ENCODE peak calls at places on chromosomes 13 and 19, in seven cellular contexts. P, O, F, M, T, L and J are unnamed samples.

GRCh38 chr19:45817725-45818301 is 2.7 kb upstream of the RSPH6A start:
- DNase-seq in P (no peak), O (no peak), F (no peak), M (no peak), T (no peak), L (no peak), J (no peak)

GRCh38 chr13:33172911-33173310 is 112.6 kb downstream of the STARD13 start:
- DNase-seq in P (no peak), O (no peak), F (no peak), M (no peak), T (no peak), L (no peak), J (no peak)

GRCh38 chr19:19488875-19489690 is 26.3 kb downstream of the TSSK6 start:
- DNase-seq in P (peak; percentile 67), O (peak; percentile 89), F (peak; percentile 75), M (peak; percentile 33), T (no peak), L (peak; percentile 63), J (peak; percentile 51)

GRCh38 chr19:44671400-44671799 is at the start of gene CEACAM19:
- DNase-seq in P (no peak), O (no peak), F (no peak), M (no peak), T (no peak), L (no peak), J (no peak)

GRCh38 chr13:114067886-114068722 is 64.3 kb downstream of the RASA3 start:
- DNase-seq in P (no peak), O (no peak), F (peak; percentile 35), M (no peak), T (no peak), L (peak; percentile 17), J (no peak)

GRCh38 chr13:110015253-110015652 is 228.9 kb upstream of the IRS2 start:
- DNase-seq in P (no peak), O (no peak), F (no peak), M (no peak), T (no peak), L (no peak), J (no peak)

GRCh38 chr13:26186995-26187394 is 35.1 kb downstream of the RNF6 start:
- DNase-seq in P (no peak), O (no peak), F (no peak), M (no peak), T (no peak), L (no peak), J (no peak)

GRCh38 chr19:44512326-44513298 is 12.3 kb upstream of the ZNF180 start:
- DNase-seq in P (peak; percentile 30), O (no peak), F (no peak), M (peak; percentile 20), T (no peak), L (no peak), J (no peak)

GRCh38 chr19:2495651-2496316 is 19.9 kb downstream of the GADD45B start:
- DNase-seq in P (no peak), O (no peak), F (peak; percentile 68), M (peak; percentile 88), T (no peak), L (no peak), J (no peak)